ENCODE peak calls at places on chromosomes 11 and 22, in six cellular contexts. K is Caco-2, E is epithelial cell of esophagus, L is BJ, U is chondrocyte, R is neural progenitor cell. D is an unnamed sample.

GRCh38 chr11:47220401-47220821 is 5.6 kb downstream of the DDB2 start:
- DNase-seq in K (no peak), E (peak; percentile 80), L (no peak), U (no peak), R (no peak), D (no peak)

GRCh38 chr11:8649361-8649760 is 33.1 kb downstream of the TRIM66 start:
- DNase-seq in K (no peak), E (peak; percentile 73), L (no peak), U (no peak), R (no peak), D (no peak)

GRCh38 chr11:76677010-76677771 is 6.6 kb upstream of the LRRC32 start:
- DNase-seq in K (no peak), E (no peak), L (no peak), U (no peak), R (no peak), D (no peak)

GRCh38 chr22:46069518-46070214 is 80.7 kb upstream of the PPARA start:
- DNase-seq in K (no peak), E (peak; percentile 96), L (peak; percentile 69), U (peak; percentile 53), R (no peak), D (no peak)

GRCh38 chr22:40325315-40325714 is 21.0 kb upstream of the ADSL start:
- DNase-seq in K (no peak), E (no peak), L (no peak), U (no peak), R (no peak), D (no peak)

GRCh38 chr11:17796154-17796553 is 61.6 kb downstream of the KCNC1 start:
- DNase-seq in K (no peak), E (no peak), L (no peak), U (no peak), R (no peak), D (no peak)

GRCh38 chr11:1882265-1883238 is 9.1 kb downstream of the PRR33 start:
- DNase-seq in K (peak; percentile 87), E (peak; percentile 76), L (no peak), U (peak; percentile 89), R (peak; percentile 93), D (peak; percentile 77)

GRCh38 chr11:108758458-108758857 is 93.6 kb downstream of the DDX10 start:
- DNase-seq in K (no peak), E (no peak), L (no peak), U (no peak), R (no peak), D (no peak)

GRCh38 chr22:48235744-48236143 is 1473.3 kb downstream of the TBC1D22A start:
- DNase-seq in K (no peak), E (no peak), L (no peak), U (no peak), R (no peak), D (no peak)

GRCh38 chr11:41784513-41785335 is 325.3 kb upstream of the LRRC4C start:
- DNase-seq in K (no peak), E (peak; percentile 93), L (no peak), U (no peak), R (no peak), D (no peak)

GRCh38 chr11:26348776-26349175 is 16.8 kb downstream of the ANO3 start:
- DNase-seq in K (no peak), E (no peak), L (no peak), U (no peak), R (no peak), D (no peak)

GRCh38 chr11:102810943-102811528 is 13.1 kb upstream of the MMP1 start:
- DNase-seq in K (peak; percentile 49), E (peak; percentile 58), L (no peak), U (no peak), R (peak; percentile 31), D (no peak)

GRCh38 chr22:33299245-33299956 is 241.2 kb upstream of the SYN3 start:
- DNase-seq in K (peak; percentile 5), E (no peak), L (no peak), U (no peak), R (peak; percentile 14), D (no peak)

GRCh38 chr11:80441821-80442220 is 1001.0 kb upstream of the TENM4 start:
- DNase-seq in K (no peak), E (peak; percentile 86), L (no peak), U (no peak), R (no peak), D (no peak)

GRCh38 chr11:109785714-109786113 is 307.5 kb upstream of the ZC3H12C start:
- DNase-seq in K (no peak), E (peak; percentile 20), L (no peak), U (no peak), R (no peak), D (no peak)

GRCh38 chr11:12046636-12047236 is 38.3 kb upstream of the DKK3 start:
- DNase-seq in K (no peak), E (no peak), L (no peak), U (no peak), R (no peak), D (no peak)

GRCh38 chr11:134158023-134158422 is 65.7 kb downstream of the NCAPD3 start:
- DNase-seq in K (no peak), E (no peak), L (no peak), U (no peak), R (no peak), D (no peak)

GRCh38 chr11:66247295-66247694 is 21.1 kb upstream of the RAB1B start:
- DNase-seq in K (no peak), E (no peak), L (no peak), U (no peak), R (no peak), D (no peak)

GRCh38 chr11:69511358-69512015 is 30.0 kb downstream of the LINC01488 start:
- DNase-seq in K (no peak), E (no peak), L (no peak), U (peak; percentile 53), R (no peak), D (no peak)

GRCh38 chr22:20424937-20425587 is 12.6 kb downstream of the SCARF2 start:
- DNase-seq in K (no peak), E (no peak), L (no peak), U (peak; percentile 87), R (peak; percentile 4), D (no peak)

GRCh38 chr22:45424241-45424731 is 10.8 kb downstream of the RIBC2 start:
- DNase-seq in K (no peak), E (peak; percentile 57), L (no peak), U (no peak), R (no peak), D (no peak)

GRCh38 chr11:9260182-9261146 is 4.7 kb downstream of the DENND5A start:
- DNase-seq in K (no peak), E (no peak), L (no peak), U (peak; percentile 10), R (no peak), D (no peak)

GRCh38 chr11:20966489-20966888 is 297.1 kb downstream of the NELL1 start:
- DNase-seq in K (no peak), E (no peak), L (no peak), U (no peak), R (peak; percentile 76), D (no peak)

GRCh38 chr11:71240865-71241691 is 11.3 kb downstream of the SHANK2 start:
- DNase-seq in K (peak; percentile 35), E (peak; percentile 92), L (peak; percentile 59), U (no peak), R (peak; percentile 69), D (no peak)

GRCh38 chr22:36371920-36372319 is 15.8 kb downstream of the MYH9 start:
- DNase-seq in K (no peak), E (no peak), L (no peak), U (no peak), R (no peak), D (no peak)

GRCh38 chr11:36793542-36793926 is 195.5 kb upstream of the RAG2 start:
- DNase-seq in K (peak; percentile 5), E (no peak), L (no peak), U (no peak), R (peak; percentile 41), D (no peak)

GRCh38 chr11:12430351-12430750 is 53.0 kb downstream of the PARVA start:
- DNase-seq in K (no peak), E (peak; percentile 80), L (no peak), U (no peak), R (no peak), D (no peak)

GRCh38 chr11:92380882-92381281 is 156.3 kb downstream of the FAT3 start:
- DNase-seq in K (no peak), E (peak; percentile 69), L (peak; percentile 72), U (no peak), R (no peak), D (no peak)

GRCh38 chr11:104199041-104199440 is 35.1 kb upstream of the PDGFD start:
- DNase-seq in K (no peak), E (no peak), L (no peak), U (no peak), R (no peak), D (no peak)

GRCh38 chr11:47348859-47349258 is 3.6 kb downstream of the MYBPC3 start:
- DNase-seq in K (peak; percentile 55), E (peak; percentile 13), L (no peak), U (no peak), R (peak; percentile 74), D (no peak)

GRCh38 chr11:118175031-118175531 is 1.4 kb downstream of the SCN2B start:
- DNase-seq in K (no peak), E (peak; percentile 95), L (no peak), U (no peak), R (no peak), D (no peak)

GRCh38 chr11:35464308-35464707 is 45.0 kb upstream of the SLC1A2 start:
- DNase-seq in K (no peak), E (peak; percentile 16), L (no peak), U (no peak), R (peak; percentile 16), D (no peak)
- TF ChIP-seq CTCF in K (no peak), E (peak; percentile 63), L (peak; percentile 21), U (peak; percentile 71), R (peak; percentile 39), D (no peak)

DNA sequence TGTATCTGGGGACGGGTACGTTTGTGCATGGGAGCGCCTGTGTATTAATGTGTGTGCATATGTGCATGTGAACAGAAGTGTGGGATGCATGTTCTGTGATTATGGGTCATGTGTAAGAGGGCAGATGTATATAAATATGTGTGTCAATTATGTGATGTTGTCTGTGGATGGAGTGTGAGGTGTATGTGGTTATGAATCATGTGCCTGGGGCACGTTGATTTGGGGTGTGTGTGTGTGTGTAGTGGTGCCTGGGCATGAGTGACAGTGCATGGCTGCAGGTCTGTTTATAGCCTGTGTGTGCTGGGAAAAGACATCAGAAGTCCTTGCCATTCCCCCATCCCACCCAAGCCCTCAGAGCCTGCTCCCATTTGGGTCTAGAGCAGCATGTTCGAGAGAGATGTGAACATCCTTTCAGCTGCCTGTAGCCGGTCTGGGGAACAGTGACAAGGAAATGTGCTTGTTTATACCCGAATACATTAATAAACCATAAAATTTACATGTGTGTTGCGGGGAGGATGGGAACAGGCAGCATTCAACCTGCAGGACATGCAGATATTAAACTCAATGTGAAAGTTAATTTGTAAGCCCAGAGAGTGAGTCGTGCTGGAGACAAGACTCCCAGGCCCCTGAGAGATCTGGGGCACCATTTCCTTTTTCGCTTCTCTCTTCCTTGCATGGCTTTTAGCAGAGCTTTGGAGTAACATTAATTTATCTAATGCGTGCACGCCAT is 129.0 kb downstream of the NECTIN1 start:
- DNase-seq in K (no peak), E (peak; percentile 91), L (no peak), U (no peak), R (no peak), D (no peak)
- TF ChIP-seq CTCF in K (no peak), E (no peak), L (no peak), U (no peak), R (no peak), D (no peak)

GRCh38 chr11:120210651-120211521 is at the start of gene OAF:
- DNase-seq in K (peak; percentile 92), E (peak; percentile 78), L (no peak), U (no peak), R (peak; percentile 94), D (peak; percentile 50)
- TF ChIP-seq CTCF in K (no peak), E (no peak), L (no peak), U (peak; percentile 68), R (peak; percentile 21), D (no peak)

GRCh38 chr22:29810156-29810555 is 27.9 kb downstream of the ASCC2 start:
- DNase-seq in K (no peak), E (no peak), L (no peak), U (no peak), R (no peak), D (no peak)
- TF ChIP-seq CTCF in K (no peak), E (no peak), L (no peak), U (no peak), R (no peak), D (no peak)